ENCODE peak calls at places on chromosome 12, in five cellular contexts. A, C, V, Q and Y are unnamed samples.
A peak's percentile ranks its signal among the peaks of the same experiment; 100 is the strongest.

GRCh38 chr12:45130881-45131281 is 80.0 kb upstream of the DBX2 start:
- DNase-seq in A (peak; percentile 56), C (peak; percentile 63), V (no peak), Q (peak; percentile 28), Y (no peak)

GRCh38 chr12:120439646-120440247 is 1.8 kb downstream of the COX6A1 start:
- DNase-seq in A (peak; percentile 60), C (peak; percentile 59), V (peak; percentile 59), Q (peak; percentile 6), Y (peak; percentile 49)

GRCh38 chr12:105476616-105477015 is 146.1 kb downstream of the C12orf75 start:
- DNase-seq in A (no peak), C (no peak), V (no peak), Q (no peak), Y (no peak)

GRCh38 chr12:48189331-48190125 is 6.1 kb downstream of the CCDC184 start:
- DNase-seq in A (peak; percentile 45), C (peak; percentile 57), V (peak; percentile 41), Q (peak; percentile 32), Y (peak; percentile 64)

GRCh38 chr12:49673446-49674317 is 33.5 kb downstream of the FMNL3 start:
- DNase-seq in A (peak; percentile 93), C (no peak), V (no peak), Q (peak; percentile 77), Y (peak; percentile 1)

GRCh38 chr12:50764116-50764860 is 387 bp downstream of the ATF1 start:
- DNase-seq in A (peak; percentile 40), C (no peak), V (peak; percentile 74), Q (no peak), Y (peak; percentile 92)

GRCh38 chr12:27802511-27802910 is 22.5 kb upstream of the MANSC4 start:
- DNase-seq in A (no peak), C (no peak), V (no peak), Q (no peak), Y (no peak)

GRCh38 chr12:91604897-91605296 is 422.3 kb upstream of the DCN start:
- DNase-seq in A (no peak), C (no peak), V (no peak), Q (no peak), Y (no peak)

GRCh38 chr12:14216405-14217294 is 148.8 kb upstream of the ATF7IP start:
- DNase-seq in A (peak; percentile 5), C (no peak), V (no peak), Q (no peak), Y (no peak)

GRCh38 chr12:100279612-100280244 is 12.8 kb downstream of the SCYL2 start:
- DNase-seq in A (no peak), C (no peak), V (no peak), Q (no peak), Y (no peak)

GRCh38 chr12:112116232-112117060 is 7.9 kb upstream of the NAA25 start:
- DNase-seq in A (no peak), C (peak; percentile 23), V (no peak), Q (no peak), Y (peak; percentile 61)

GRCh38 chr12:113203852-113204760 is 17.2 kb upstream of the TPCN1 start:
- DNase-seq in A (peak; percentile 54), C (no peak), V (no peak), Q (no peak), Y (peak; percentile 56)

GRCh38 chr12:94571556-94571955 is 78.8 kb downstream of the TMCC3 start:
- DNase-seq in A (peak; percentile 76), C (peak; percentile 19), V (no peak), Q (peak; percentile 54), Y (no peak)

GRCh38 chr12:34396006-34396860 is 373.9 kb downstream of the ALG10 start:
- DNase-seq in A (no peak), C (no peak), V (no peak), Q (no peak), Y (no peak)

GRCh38 chr12:3564411-3564810 is 73.4 kb downstream of the PRMT8 start:
- DNase-seq in A (peak; percentile 13), C (no peak), V (no peak), Q (no peak), Y (no peak)

GRCh38 chr12:38823743-38824142 is 81.6 kb downstream of the CPNE8 start:
- DNase-seq in A (peak; percentile 70), C (no peak), V (no peak), Q (no peak), Y (no peak)